ENCODE peak calls at places on chromosomes 7 and 10, in eight cellular contexts. D is HT1080; A is H54; G is DMS153; B is stimulated activated CD4-positive, alpha-beta T cell treated with anti-CD3 and anti-CD28 coated beads, Interleukin-12 subunit alpha, Interleukin-12 subunit beta, amount 100 ng/mL, for 4 hours; L is SW480; V is T-cell; U is iris pigment epithelial cell. C is an unnamed sample.

GRCh38 chr10:5396545-5396944 is 8.1 kb downstream of the TUBAL3 start:
- DNase-seq in D (no peak), A (no peak), G (no peak), B (no peak), L (no peak), V (no peak), U (no peak), C (no peak)

GRCh38 chr7:83413425-83413824 is 235.5 kb downstream of the SEMA3E start:
- DNase-seq in D (peak), A (no peak), G (no peak), B (no peak), L (no peak), V (no peak), U (peak), C (no peak)

GRCh38 chr10:78782441-78782840 is 286.3 kb upstream of the ZMIZ1 start:
- DNase-seq in D (no peak), A (no peak), G (no peak), B (no peak), L (no peak), V (no peak), U (no peak), C (no peak)

GRCh38 chr7:117157121-117157870 is 165.6 kb downstream of the WNT2 start:
- DNase-seq in D (peak), A (peak), G (no peak), B (no peak), L (peak), V (no peak), U (peak), C (no peak)

GRCh38 chr7:14734839-14735321 is 167.7 kb downstream of the DGKB start:
- DNase-seq in D (no peak), A (peak), G (no peak), B (no peak), L (no peak), V (no peak), U (no peak), C (no peak)

GRCh38 chr10:75398630-75399460 is 2.7 kb downstream of the ZNF503 start:
- DNase-seq in D (no peak), A (no peak), G (no peak), B (no peak), L (no peak), V (no peak), U (peak), C (peak)

GRCh38 chr7:108723343-108723957 is 153.8 kb downstream of the DNAJB9 start:
- DNase-seq in D (no peak), A (no peak), G (no peak), B (no peak), L (no peak), V (no peak), U (no peak), C (no peak)

GRCh38 chr10:121864653-121865052 is 63.2 kb downstream of the ATE1 start:
- DNase-seq in D (no peak), A (no peak), G (no peak), B (no peak), L (no peak), V (no peak), U (no peak), C (no peak)

GRCh38 chr7:149544028-149544427 is 46.4 kb upstream of the ZNF746 start:
- DNase-seq in D (no peak), A (no peak), G (no peak), B (no peak), L (no peak), V (no peak), U (no peak), C (no peak)

GRCh38 chr10:123213192-123213591 is 59.0 kb downstream of the BUB3 start:
- DNase-seq in D (no peak), A (no peak), G (no peak), B (no peak), L (no peak), V (no peak), U (no peak), C (no peak)

GRCh38 chr10:93596539-93596938 is 4.5 kb downstream of the RBP4 start:
- DNase-seq in D (no peak), A (no peak), G (no peak), B (no peak), L (no peak), V (no peak), U (no peak), C (no peak)

GRCh38 chr7:86745019-86745745 is 101.5 kb downstream of the GRM3 start:
- DNase-seq in D (no peak), A (no peak), G (no peak), B (no peak), L (no peak), V (no peak), U (no peak), C (no peak)

GRCh38 chr7:138755331-138755747 is 42.5 kb upstream of the TMEM213 start:
- DNase-seq in D (no peak), A (no peak), G (no peak), B (no peak), L (peak), V (no peak), U (peak), C (no peak)

GRCh38 chr10:3926268-3926667 is 141.3 kb upstream of the KLF6 start:
- DNase-seq in D (no peak), A (no peak), G (no peak), B (no peak), L (no peak), V (no peak), U (no peak), C (no peak)

GRCh38 chr10:13400196-13400965 is 52.3 kb upstream of the SEPHS1 start:
- DNase-seq in D (no peak), A (no peak), G (no peak), B (no peak), L (no peak), V (no peak), U (no peak), C (no peak)

GRCh38 chr7:98348726-98349474 is 52.0 kb downstream of the BAIAP2L1 start:
- DNase-seq in D (no peak), A (no peak), G (no peak), B (no peak), L (peak), V (no peak), U (no peak), C (peak)

GRCh38 chr10:87979847-87980246 is 116.4 kb downstream of the PTEN start:
- DNase-seq in D (no peak), A (no peak), G (no peak), B (no peak), L (no peak), V (no peak), U (no peak), C (no peak)

GRCh38 chr7:35758421-35758820 is 42.4 kb upstream of the SEPTIN7 start:
- DNase-seq in D (no peak), A (no peak), G (no peak), B (no peak), L (no peak), V (peak), U (no peak), C (no peak)

GRCh38 chr7:142811154-142811737 is 40.5 kb downstream of the PRSS2 start:
- DNase-seq in D (peak), A (no peak), G (peak), B (no peak), L (peak), V (peak), U (peak), C (no peak)

GRCh38 chr10:58577394-58577793 is 64.7 kb downstream of the BICC1 start:
- DNase-seq in D (no peak), A (no peak), G (no peak), B (no peak), L (no peak), V (no peak), U (peak), C (no peak)

GRCh38 chr10:123102673-123103072 is 33.1 kb upstream of the HMX3 start:
- DNase-seq in D (no peak), A (no peak), G (peak), B (no peak), L (no peak), V (no peak), U (no peak), C (no peak)

GRCh38 chr7:123538897-123539296 is 4.5 kb upstream of the IQUB start:
- DNase-seq in D (peak), A (no peak), G (no peak), B (no peak), L (no peak), V (no peak), U (no peak), C (no peak)

GRCh38 chr10:112330607-112331160 is 43.2 kb upstream of the ACSL5 start:
- DNase-seq in D (no peak), A (no peak), G (no peak), B (no peak), L (no peak), V (no peak), U (no peak), C (no peak)

GRCh38 chr7:1814089-1814811 is 144.2 kb downstream of the ELFN1 start:
- DNase-seq in D (no peak), A (no peak), G (no peak), B (no peak), L (no peak), V (no peak), U (no peak), C (no peak)